ENCODE peak calls at places on chromosomes 6 and 20, in five cellular contexts. K is IMR-90, C is fibroblast of lung, R is ovary, D is neural progenitor cell. F is an unnamed sample.

GRCh38 chr6:33427585-33428218 is 7.8 kb downstream of the SYNGAP1 start:
- DNase-seq in K (no peak), C (no peak), R (peak), D (peak), F (peak)

GRCh38 chr6:31197559-31198305 is 27.2 kb upstream of the POU5F1 start:
- DNase-seq in K (peak), C (peak), R (peak), D (peak), F (peak)

GRCh38 chr6:90194371-90194841 is 102.2 kb downstream of the BACH2 start:
- DNase-seq in K (peak), C (peak), R (no peak), D (no peak), F (no peak)

GRCh38 chr6:156359912-156360311 is 417.3 kb upstream of the ARID1B start:
- DNase-seq in K (no peak), C (no peak), R (no peak), D (peak), F (no peak)

GRCh38 chr6:35044145-35044745 is 96.9 kb downstream of the TCP11 start:
- DNase-seq in K (no peak), C (no peak), R (no peak), D (peak), F (no peak)

GRCh38 chr6:90068835-90069478 is 174.7 kb downstream of the GJA10 start:
- DNase-seq in K (peak), C (peak), R (no peak), D (no peak), F (no peak)

GRCh38 chr6:16630035-16630643 is 131.1 kb downstream of the ATXN1 start:
- DNase-seq in K (no peak), C (no peak), R (no peak), D (no peak), F (no peak)

GRCh38 chr20:13546497-13547131 is 92.1 kb downstream of the TASP1 start:
- DNase-seq in K (peak), C (peak), R (peak), D (peak), F (peak)

GRCh38 chr6:134826889-134827737 is 122.8 kb downstream of the ALDH8A1 start:
- DNase-seq in K (peak), C (peak), R (peak), D (no peak), F (peak)

GRCh38 chr6:140071115-140071514 is 696.7 kb upstream of the CITED2 start:
- DNase-seq in K (peak), C (peak), R (no peak), D (no peak), F (no peak)

GRCh38 chr6:87700729-87701675 is 1.0 kb downstream of the AKIRIN2 start:
- DNase-seq in K (peak), C (peak), R (peak), D (peak), F (peak)
- TF ChIP-seq CTCF in K (peak), C (no peak), R (no peak), D (no peak), F (no peak)

GRCh38 chr6:27865952-27866369 is 46.2 kb downstream of the OR2B2 start:
- DNase-seq in K (no peak), C (no peak), R (no peak), D (peak), F (no peak)
- H3K27ac ChIP-seq in K (peak), C (peak), R (no peak), D (peak), F (peak)

DNA sequence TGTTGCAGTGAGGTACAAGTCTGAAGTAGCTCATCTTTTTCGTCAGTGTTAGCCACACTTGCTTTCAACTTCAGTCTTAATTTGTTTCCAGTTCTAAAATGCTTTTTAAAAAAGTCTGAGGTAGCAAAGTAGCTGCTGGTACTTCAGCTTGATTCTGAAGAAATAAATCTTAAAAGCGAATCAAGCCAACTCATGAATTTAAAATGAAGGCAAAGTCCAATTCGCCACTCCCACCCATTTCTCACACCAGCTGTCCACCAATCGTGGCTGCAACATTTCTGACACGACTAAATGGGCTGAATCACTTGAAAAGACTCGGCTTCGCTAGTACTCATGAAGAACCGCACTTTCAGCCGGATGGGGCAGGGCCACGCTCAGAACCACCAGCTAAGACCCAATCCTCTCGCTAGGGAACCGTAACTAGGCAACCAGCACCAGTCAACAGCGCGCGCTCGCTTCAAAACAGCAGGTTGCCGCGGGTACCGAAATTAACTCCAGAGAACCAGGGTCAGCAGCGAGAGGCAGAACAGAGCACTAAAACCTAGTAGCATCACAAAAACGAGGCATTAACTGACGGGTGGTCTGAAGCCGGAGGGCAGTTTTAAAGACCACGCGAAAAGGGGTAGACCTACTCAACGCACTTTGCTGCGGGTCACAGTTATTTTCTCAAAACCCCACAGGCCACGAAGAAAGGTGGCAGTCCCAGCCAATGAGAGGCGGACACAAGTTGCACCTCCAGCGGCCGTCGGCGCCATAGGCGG is 900 bp downstream of the BCLAF1 start:
- DNase-seq in K (peak), C (peak), R (peak), D (peak), F (peak)
- TF ChIP-seq CTCF in K (no peak), C (peak), R (no peak), D (peak), F (no peak)

GRCh38 chr6:41934278-41935189 is 7.1 kb downstream of the CCND3 start:
- DNase-seq in K (no peak), C (no peak), R (no peak), D (no peak), F (no peak)

GRCh38 chr6:41937472-41937871 is 4.1 kb downstream of the CCND3 start:
- DNase-seq in K (no peak), C (no peak), R (no peak), D (no peak), F (no peak)

GRCh38 chr6:41935190-41935569 is 6.4 kb downstream of the CCND3 start:
- DNase-seq in K (no peak), C (no peak), R (no peak), D (no peak), F (no peak)

GRCh38 chr6:41935685-41936072 is 5.9 kb downstream of the CCND3 start:
- DNase-seq in K (no peak), C (no peak), R (no peak), D (no peak), F (no peak)

GRCh38 chr6:41936073-41936837 is 5.4 kb downstream of the CCND3 start:
- DNase-seq in K (peak), C (peak), R (peak), D (peak), F (peak)
- H3K27ac ChIP-seq in K (peak), C (peak), R (no peak), D (peak), F (peak)

GRCh38 chr20:46816916-46817638 is 77.6 kb upstream of the EYA2 start:
- DNase-seq in K (no peak), C (no peak), R (no peak), D (no peak), F (no peak)

GRCh38 chr20:46823753-46824152 is 70.9 kb upstream of the EYA2 start:
- DNase-seq in K (no peak), C (no peak), R (no peak), D (no peak), F (no peak)

GRCh38 chr20:46816097-46816496 is 78.5 kb upstream of the EYA2 start:
- DNase-seq in K (no peak), C (no peak), R (no peak), D (no peak), F (no peak)

GRCh38 chr20:46823271-46823747 is 71.3 kb upstream of the EYA2 start:
- DNase-seq in K (no peak), C (peak), R (no peak), D (no peak), F (no peak)

DNA sequence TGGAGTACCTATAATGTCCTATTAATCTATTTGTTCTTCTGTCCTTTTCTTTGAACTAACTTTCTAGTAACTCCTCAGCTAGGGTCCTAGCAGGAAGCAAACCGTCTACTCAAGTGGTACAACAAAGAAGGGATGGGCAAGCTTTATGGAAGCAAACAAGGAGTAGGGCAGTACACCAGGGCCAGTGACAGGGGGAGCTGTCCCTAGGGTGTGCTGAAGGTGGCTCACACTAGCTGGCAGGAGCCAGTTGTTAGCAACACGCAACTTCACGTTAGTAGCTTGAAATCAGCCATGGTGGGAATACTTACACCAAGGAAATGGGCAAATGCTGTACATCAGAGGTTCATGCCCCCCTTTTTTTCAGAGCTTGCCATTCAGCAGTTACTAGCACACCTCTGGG is 74.0 kb upstream of the EYA2 start:
- DNase-seq in K (no peak), C (no peak), R (no peak), D (no peak), F (no peak)
- TF ChIP-seq CTCF in K (no peak), C (peak), R (no peak), D (no peak), F (no peak)